ENCODE peak calls at places on chromosomes 2 and 18, in four cellular contexts. Q, Y, L and N are unnamed samples.

GRCh38 chr2:102736174-102736606 is 25.6 kb upstream of the TMEM182 start:
- DNase-seq in Q (no peak), Y (peak), L (peak), N (peak)

GRCh38 chr2:43818761-43819160 is 19.9 kb downstream of the ABCG5 start:
- DNase-seq in Q (no peak), Y (peak), L (no peak), N (no peak)

GRCh38 chr2:169891593-169892298 is 64.5 kb downstream of the UBR3 start:
- DNase-seq in Q (no peak), Y (no peak), L (no peak), N (peak)

GRCh38 chr2:215504547-215504946 is 68.7 kb upstream of the FN1 start:
- DNase-seq in Q (no peak), Y (peak), L (no peak), N (no peak)

GRCh38 chr2:241584446-241584845 is 25.9 kb downstream of the BOK start:
- DNase-seq in Q (no peak), Y (peak), L (no peak), N (no peak)

GRCh38 chr2:169656164-169656563 is 38.0 kb downstream of the CFAP210 start:
- DNase-seq in Q (no peak), Y (no peak), L (no peak), N (no peak)

GRCh38 chr2:46135936-46136335 is 161.3 kb upstream of the EPAS1 start:
- DNase-seq in Q (no peak), Y (no peak), L (no peak), N (no peak)

GRCh38 chr18:27249933-27250332 is 64.8 kb upstream of the CHST9 start:
- DNase-seq in Q (no peak), Y (no peak), L (no peak), N (no peak)

GRCh38 chr2:112947374-112947773 is 30.4 kb upstream of the IL36G start:
- DNase-seq in Q (no peak), Y (no peak), L (no peak), N (peak)

GRCh38 chr2:190815223-190815622 is 65.4 kb upstream of the GLS start:
- DNase-seq in Q (no peak), Y (no peak), L (no peak), N (no peak)

GRCh38 chr2:198283149-198283548 is 478.8 kb downstream of the PLCL1 start:
- DNase-seq in Q (no peak), Y (no peak), L (no peak), N (no peak)

GRCh38 chr2:105328281-105329196 is 996 bp downstream of the TGFBRAP1 start:
- DNase-seq in Q (no peak), Y (no peak), L (no peak), N (peak)

GRCh38 chr2:212723226-212723625 is 184.6 kb upstream of the ERBB4 start:
- DNase-seq in Q (no peak), Y (no peak), L (no peak), N (no peak)

GRCh38 chr2:209451209-209451822 is 27.5 kb downstream of the MAP2 start:
- DNase-seq in Q (no peak), Y (no peak), L (peak), N (no peak)

DNA sequence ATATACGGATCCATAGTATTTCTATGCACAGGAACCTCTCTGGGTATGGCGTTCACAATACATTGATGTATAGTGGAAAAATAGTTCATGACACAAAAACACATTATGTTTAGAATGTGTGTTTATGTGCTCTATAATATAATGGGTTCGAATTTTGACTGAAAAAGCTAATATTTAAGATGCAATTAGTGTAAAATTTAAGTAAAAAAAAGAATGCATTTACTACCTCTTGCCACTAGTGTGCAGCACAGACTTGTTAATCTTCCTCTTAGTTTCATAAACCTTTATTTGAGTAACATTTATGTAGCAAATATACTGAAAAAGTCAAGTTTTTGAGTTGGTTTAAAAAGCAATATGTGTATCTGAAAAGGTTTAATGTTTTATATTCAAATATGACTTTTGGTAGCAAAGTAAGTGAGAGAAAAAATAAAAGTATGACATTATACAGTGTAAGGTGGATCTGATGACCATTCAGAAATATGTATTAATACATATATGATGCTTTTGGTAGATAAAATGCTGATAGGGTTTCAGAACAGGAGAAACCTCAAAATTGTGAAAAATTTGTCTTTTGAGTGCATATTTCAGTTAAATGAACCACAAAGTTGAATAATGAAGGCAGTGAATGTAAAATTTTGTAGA is 49.5 kb downstream of the CCDC102B start:
- DNase-seq in Q (no peak), Y (no peak), L (no peak), N (peak)
- TF ChIP-seq CREB1 in Q (no peak), Y (no peak), L (no peak), N (no peak)

GRCh38 chr18:42330296-42330695 is 375.3 kb downstream of the PIK3C3 start:
- DNase-seq in Q (no peak), Y (no peak), L (no peak), N (no peak)
- TF ChIP-seq CREM in Q (no peak), Y (no peak), L (no peak), N (no peak)

GRCh38 chr2:3036432-3037125 is 341.0 kb downstream of the EIPR1 start:
- DNase-seq in Q (no peak), Y (no peak), L (no peak), N (no peak)

GRCh38 chr2:3033315-3033714 is 344.3 kb downstream of the EIPR1 start:
- DNase-seq in Q (no peak), Y (no peak), L (no peak), N (no peak)

GRCh38 chr2:3034856-3035255 is 342.8 kb downstream of the EIPR1 start:
- DNase-seq in Q (no peak), Y (no peak), L (no peak), N (no peak)

GRCh38 chr2:3035385-3036050 is 342.1 kb downstream of the EIPR1 start:
- DNase-seq in Q (no peak), Y (no peak), L (no peak), N (no peak)

GRCh38 chr2:3034396-3034795 is 343.2 kb downstream of the EIPR1 start:
- DNase-seq in Q (no peak), Y (no peak), L (no peak), N (no peak)
- TF ChIP-seq CREB1 in Q (no peak), Y (no peak), L (no peak), N (no peak)

DNA sequence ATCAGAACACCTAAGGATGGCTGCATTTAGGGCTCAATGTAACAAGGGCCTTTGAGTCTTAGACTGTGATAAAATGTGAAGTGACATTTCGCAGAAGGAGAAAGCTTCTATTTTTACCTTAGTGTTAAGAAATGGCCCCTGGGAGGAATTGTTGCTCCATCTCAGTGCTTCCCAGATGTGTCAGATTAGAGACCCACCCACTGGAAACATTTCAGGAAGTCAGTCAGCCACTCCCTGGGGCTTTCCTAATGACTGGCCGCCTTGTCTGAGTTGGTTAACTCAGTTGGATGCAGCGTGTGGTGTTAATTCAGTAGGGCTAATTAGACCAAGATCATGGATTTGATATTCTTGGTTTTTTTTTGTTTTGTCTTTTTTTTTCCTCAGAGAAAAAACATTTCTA is 355.9 kb downstream of the PIK3C3 start:
- DNase-seq in Q (no peak), Y (no peak), L (peak), N (no peak)
- TF ChIP-seq CREM in Q (no peak), Y (no peak), L (no peak), N (no peak)

GRCh38 chr2:184815824-184816223 is 217.5 kb downstream of the ZNF804A start:
- DNase-seq in Q (no peak), Y (no peak), L (no peak), N (no peak)

DNA sequence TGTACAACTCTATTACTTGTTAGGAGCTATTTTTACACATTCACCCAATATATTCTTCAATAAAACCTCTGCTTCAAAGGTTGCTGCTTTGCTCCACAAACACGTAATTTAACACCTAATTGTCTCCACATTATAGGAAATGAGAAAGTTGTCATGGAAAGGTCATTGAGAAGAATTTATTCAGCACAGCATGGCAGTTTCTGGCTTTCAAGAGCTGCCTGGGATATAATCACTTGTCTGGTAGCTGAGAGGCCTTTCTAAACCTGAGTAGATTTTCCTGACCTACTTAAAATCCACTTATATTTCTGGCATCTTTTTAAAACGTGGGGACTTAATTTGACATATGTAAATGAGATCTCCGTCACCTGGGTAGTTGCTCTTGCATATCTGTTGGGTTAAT is 216.1 kb downstream of the ZNF804A start:
- DNase-seq in Q (no peak), Y (no peak), L (no peak), N (no peak)
- TF ChIP-seq CREB1 in Q (no peak), Y (no peak), L (no peak), N (no peak)

GRCh38 chr2:157504623-157505022 is 60.7 kb upstream of the CYTIP start:
- DNase-seq in Q (no peak), Y (no peak), L (no peak), N (no peak)

GRCh38 chr2:157508676-157509075 is 64.8 kb upstream of the CYTIP start:
- DNase-seq in Q (no peak), Y (no peak), L (no peak), N (no peak)

GRCh38 chr2:157509755-157510154 is 65.9 kb upstream of the CYTIP start:
- DNase-seq in Q (no peak), Y (no peak), L (no peak), N (no peak)
- TF ChIP-seq CREM in Q (no peak), Y (no peak), L (no peak), N (no peak)

DNA sequence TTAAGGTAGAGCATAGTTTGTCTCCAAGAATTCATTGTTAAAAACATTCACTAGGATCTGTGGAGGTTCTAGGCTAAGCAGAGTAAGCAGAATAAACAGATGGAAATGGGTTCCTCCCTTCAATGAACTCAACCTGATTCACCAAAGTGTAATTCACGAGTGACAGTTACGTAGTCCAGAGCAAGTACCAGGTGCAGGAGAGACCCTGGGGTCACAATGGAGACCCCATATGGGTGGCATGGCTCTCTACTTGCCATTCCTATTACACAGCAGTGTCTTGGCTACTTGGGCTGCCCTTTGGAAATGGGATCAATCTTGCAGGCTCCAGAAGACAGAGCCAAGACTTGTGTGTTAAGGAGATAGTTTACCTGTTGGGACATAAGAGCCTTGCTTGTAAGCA is 7.1 kb downstream of the MYCN start:
- DNase-seq in Q (no peak), Y (no peak), L (no peak), N (no peak)
- TF ChIP-seq CREB1 in Q (no peak), Y (no peak), L (no peak), N (no peak)

GRCh38 chr2:16522031-16522818 is 143.4 kb downstream of the CYRIA start:
- DNase-seq in Q (no peak), Y (no peak), L (no peak), N (no peak)
- TF ChIP-seq CREM in Q (no peak), Y (no peak), L (no peak), N (no peak)

GRCh38 chr2:153499439-153499838 is 20.9 kb upstream of the RPRM start:
- DNase-seq in Q (no peak), Y (no peak), L (no peak), N (no peak)

GRCh38 chr2:153495725-153496124 is 17.2 kb upstream of the RPRM start:
- DNase-seq in Q (no peak), Y (no peak), L (no peak), N (no peak)

GRCh38 chr2:153497938-153498629 is 19.5 kb upstream of the RPRM start:
- DNase-seq in Q (no peak), Y (no peak), L (no peak), N (no peak)
- TF ChIP-seq CREB1 in Q (no peak), Y (no peak), L (no peak), N (no peak)